ENCODE peak calls at places on chromosomes 2 and 18, in nine cellular contexts. L is SK-N-SH, Z is GM23248, X is hepatocyte, J is PC-3, E is GM23338, Y is OCI-LY7, T is HCT116, A is MM.1S. W is an unnamed sample. For H3K4me1, the result is how much of the 10 kb centered on the place peaks cover.

GRCh38 chr18:38534073-38534472 is 968.5 kb upstream of the CELF4 start:
- DNase-seq in Y (no peak), Z (no peak), A (no peak), J (no peak), L (no peak), T (no peak), X (no peak), E (no peak), W (no peak)

GRCh38 chr2:136209540-136210264 is 91.8 kb upstream of the CXCR4 start:
- DNase-seq in X (no peak), A (no peak), J (no peak), L (no peak), E (no peak), Z (no peak), Y (no peak), T (no peak), W (no peak)

GRCh38 chr18:75586576-75586975 is 159.1 kb upstream of the SMIM21 start:
- DNase-seq in L (no peak), E (no peak), X (no peak), J (no peak), A (no peak), Y (no peak), Z (no peak), T (no peak), W (no peak)

GRCh38 chr2:219736196-219736595 is 108.8 kb downstream of the SLC4A3 start:
- DNase-seq in Z (peak), Y (peak), T (peak), X (peak), A (peak), J (peak), E (peak), L (peak), W (peak)

GRCh38 chr2:213490087-213490486 is 205.8 kb downstream of the SPAG16 start:
- DNase-seq in Y (peak), E (peak), L (no peak), A (peak), T (no peak), X (peak), Z (no peak), J (peak), W (no peak)

GRCh38 chr2:129004485-129004884 is 685.8 kb upstream of the HS6ST1 start:
- DNase-seq in X (no peak), T (no peak), J (no peak), L (no peak), Z (no peak), Y (no peak), A (no peak), E (no peak), W (no peak)

GRCh38 chr2:96800061-96800761 is 15.9 kb upstream of the CNNM3 start:
- DNase-seq in T (no peak), J (no peak), E (no peak), L (peak), Z (no peak), Y (no peak), X (no peak), A (no peak), W (no peak)

GRCh38 chr2:9288681-9289338 is 82.2 kb downstream of the ASAP2 start:
- DNase-seq in E (peak), T (no peak), L (no peak), A (no peak), Z (peak), J (peak), X (no peak), Y (no peak), W (no peak)

GRCh38 chr18:79513381-79514081 is 117.8 kb downstream of the NFATC1 start:
- DNase-seq in Z (no peak), A (no peak), L (no peak), X (no peak), J (no peak), Y (no peak), E (no peak), T (no peak), W (no peak)

GRCh38 chr18:29892960-29893558 is 1149.5 kb downstream of the DSC3 start:
- DNase-seq in X (no peak), Z (peak), E (peak), Y (peak), J (peak), T (no peak), L (peak), A (peak), W (peak)

GRCh38 chr2:186523781-186524180 is 37.7 kb downstream of the ZC3H15 start:
- DNase-seq in E (no peak), Y (no peak), X (no peak), L (peak), Z (peak), T (no peak), A (no peak), J (no peak), W (no peak)

GRCh38 chr18:36830141-36830495 is 1.2 kb downstream of the KIAA1328 start:
- DNase-seq in Y (no peak), T (no peak), Z (no peak), J (no peak), A (no peak), L (no peak), E (no peak), X (no peak), W (no peak)

GRCh38 chr2:69762513-69763494 is 20.9 kb downstream of the ANXA4 start:
- DNase-seq in Y (no peak), T (no peak), L (no peak), E (no peak), A (no peak), J (peak), X (peak), Z (peak), W (no peak)

GRCh38 chr2:241818229-241818942 is 9.4 kb downstream of the NEU4 start:
- DNase-seq in X (no peak), A (no peak), Z (no peak), Y (no peak), T (no peak), E (no peak), J (no peak), L (no peak), W (no peak)

GRCh38 chr2:26039603-26040367 is 5.9 kb downstream of the RAB10 start:
- DNase-seq in A (no peak), J (no peak), L (no peak), Z (no peak), X (no peak), Y (no peak), E (no peak), T (no peak), W (no peak)

GRCh38 chr2:8304821-8305766 is 376.8 kb upstream of the ID2 start:
- DNase-seq in L (no peak), J (no peak), X (no peak), Y (no peak), Z (no peak), E (no peak), A (no peak), T (no peak), W (no peak)

GRCh38 chr2:60409207-60409871 is 144.1 kb downstream of the BCL11A start:
- DNase-seq in L (no peak), X (no peak), Z (no peak), T (no peak), J (peak), Y (no peak), A (no peak), E (no peak), W (no peak)

GRCh38 chr2:26706616-26707473 is 14.3 kb downstream of the KCNK3 start:
- DNase-seq in Y (no peak), E (no peak), T (no peak), Z (no peak), A (no peak), L (no peak), J (no peak), X (peak), W (peak)

GRCh38 chr2:219453691-219454131 is 19.1 kb downstream of the SPEG start:
- DNase-seq in J (peak), E (peak), X (peak), T (no peak), L (peak), Z (peak), Y (no peak), A (no peak), W (peak)

GRCh38 chr2:44869761-44870160 is 71.7 kb upstream of the SIX3 start:
- DNase-seq in Z (no peak), Y (no peak), L (no peak), E (no peak), X (no peak), A (no peak), T (no peak), J (no peak), W (no peak)

GRCh38 chr2:186423481-186423880 is 62.6 kb upstream of the ZC3H15 start:
- DNase-seq in E (no peak), X (no peak), A (no peak), Z (no peak), J (no peak), L (no peak), T (no peak), Y (no peak), W (no peak)

GRCh38 chr18:40976050-40976449 is 979.0 kb upstream of the PIK3C3 start:
- DNase-seq in J (no peak), Y (no peak), E (no peak), X (no peak), T (no peak), A (no peak), Z (no peak), L (no peak), W (no peak)

GRCh38 chr2:195251221-195251620 is 405.8 kb upstream of the SLC39A10 start:
- DNase-seq in J (no peak), L (no peak), E (no peak), Y (no peak), X (no peak), A (no peak), Z (no peak), T (no peak), W (no peak)

GRCh38 chr2:179861777-179862117 is 335 bp upstream of the ZNF385B start:
- DNase-seq in Y (peak), T (no peak), E (peak), L (no peak), X (peak), J (peak), Z (peak), A (peak), W (peak)

GRCh38 chr2:173148520-173148919 is 72.9 kb downstream of the MAP3K20 start:
- DNase-seq in L (no peak), T (no peak), A (no peak), Z (peak), J (peak), Y (no peak), X (no peak), E (no peak), W (no peak)

GRCh38 chr2:130190237-130190636 is 8.0 kb downstream of the TUBA3E start:
- DNase-seq in Z (no peak), A (no peak), T (no peak), L (no peak), Y (no peak), X (no peak), E (no peak), J (no peak), W (no peak)

GRCh38 chr2:148614332-148615049 is 30.1 kb upstream of the EPC2 start:
- DNase-seq in A (peak), Y (no peak), E (peak), T (peak), L (no peak), X (peak), Z (peak), J (peak), W (no peak)

GRCh38 chr2:8565399-8566154 is 116.3 kb upstream of the ID2 start:
- DNase-seq in A (no peak), T (no peak), X (no peak), Z (no peak), L (no peak), Y (no peak), E (no peak), J (no peak), W (no peak)

GRCh38 chr18:46621871-46622270 is 35.1 kb downstream of the LOXHD1 start:
- DNase-seq in A (no peak), Z (no peak), Y (no peak), X (no peak), T (no peak), J (no peak), E (no peak), L (no peak), W (no peak)

GRCh38 chr2:181235683-181236459 is 221.3 kb upstream of the ITGA4 start:
- DNase-seq in X (no peak), J (no peak), T (no peak), E (no peak), L (no peak), Z (no peak), Y (no peak), A (peak), W (no peak)

GRCh38 chr18:46070683-46071614 is 1.1 kb downstream of the PSTPIP2 start:
- DNase-seq in J (no peak), Z (no peak), Y (no peak), L (peak), A (no peak), E (peak), X (no peak), T (no peak), W (no peak)

GRCh38 chr2:140173790-140174189 is 1393.6 kb upstream of the NXPH2 start:
- DNase-seq in Z (no peak), L (no peak), J (no peak), A (no peak), Y (no peak), E (no peak), X (no peak), T (no peak), W (no peak)

GRCh38 chr2:20641123-20641985 is 9.5 kb downstream of the HS1BP3 start:
- DNase-seq in L (no peak), X (no peak), Z (peak), A (no peak), E (no peak), J (peak), T (no peak), Y (no peak), W (no peak)

GRCh38 chr2:106972782-106973181 is 86.8 kb upstream of the ST6GAL2 start:
- DNase-seq in E (no peak), L (no peak), A (no peak), Z (peak), Y (no peak), T (no peak), X (no peak), J (no peak), W (no peak)

GRCh38 chr18:67973916-67974315 is 457.4 kb upstream of the DSEL start:
- DNase-seq in A (no peak), E (no peak), J (no peak), L (peak), X (no peak), Z (no peak), Y (no peak), T (no peak), W (no peak)

GRCh38 chr2:84940088-84940470 is 30.9 kb upstream of the KCMF1 start:
- DNase-seq in Y (peak), T (no peak), E (peak), J (no peak), Z (no peak), X (no peak), L (no peak), A (peak), W (no peak)

GRCh38 chr2:145027073-145027459 is 507.1 kb upstream of the ZEB2 start:
- DNase-seq in Y (no peak), Z (peak), X (no peak), E (no peak), L (no peak), A (no peak), T (no peak), J (no peak), W (no peak)

GRCh38 chr2:234447189-234447588 is 49.7 kb downstream of the ARL4C start:
- DNase-seq in L (no peak), T (no peak), Y (no peak), Z (no peak), E (no peak), X (no peak), A (no peak), J (no peak), W (no peak)
- H3K4me1 ChIP-seq in L (under half), T (under half), Y (half or more), Z (under half), E (under half), X (under half), A (under half), J (under half), W (under half)

DNA sequence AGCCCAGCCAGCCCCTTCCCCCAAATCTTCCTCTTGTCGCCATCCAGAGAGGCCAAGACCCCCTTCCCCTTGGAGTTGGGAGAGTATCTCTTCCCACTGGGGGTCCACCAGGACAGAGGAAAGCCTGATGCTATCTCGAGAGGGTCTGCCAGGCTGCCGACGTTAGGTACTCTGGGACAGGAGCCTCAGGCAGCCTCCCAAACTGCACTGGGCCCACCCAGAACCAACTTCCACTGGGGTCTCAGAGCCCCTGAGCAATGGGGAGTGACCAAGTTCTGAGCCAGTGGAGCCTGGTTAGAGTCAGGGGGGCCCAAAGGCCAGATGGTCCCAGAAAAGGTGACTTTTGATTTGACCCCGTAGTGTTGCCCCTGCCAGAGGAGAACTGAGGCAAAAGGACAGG is 189.1 kb downstream of the INHBB start:
- DNase-seq in J (no peak), A (no peak), Y (no peak), X (no peak), T (no peak), E (no peak), Z (no peak), L (no peak), W (no peak)
- TF ChIP-seq EZH2phosphoT487 in J (no peak), A (no peak), Y (no peak), X (no peak), T (no peak), E (no peak), Z (no peak), L (no peak), W (no peak)

GRCh38 chr2:119252186-119253113 is 28.8 kb downstream of the STEAP3 start:
- DNase-seq in L (no peak), A (no peak), E (no peak), J (peak), Z (peak), Y (no peak), X (peak), T (peak), W (no peak)

GRCh38 chr2:119249855-119250775 is 26.5 kb downstream of the STEAP3 start:
- DNase-seq in X (no peak), T (no peak), Z (no peak), E (no peak), L (no peak), J (no peak), A (no peak), Y (no peak), W (no peak)

GRCh38 chr2:119253114-119253702 is 29.6 kb downstream of the STEAP3 start:
- DNase-seq in X (no peak), A (no peak), Z (peak), J (peak), T (peak), Y (no peak), E (no peak), L (no peak), W (no peak)

GRCh38 chr2:119250891-119251290 is 27.3 kb downstream of the STEAP3 start:
- DNase-seq in Y (no peak), L (no peak), E (no peak), A (no peak), J (no peak), X (no peak), Z (no peak), T (no peak), W (no peak)

GRCh38 chr2:119251652-119252051 is 28.0 kb downstream of the STEAP3 start:
- DNase-seq in L (no peak), Z (no peak), Y (no peak), J (no peak), X (no peak), T (no peak), A (no peak), E (no peak), W (no peak)
- H3K4me1 ChIP-seq in L (under half), Z (half or more), Y (under half), J (under half), X (under half), T (half or more), A (under half), E (under half), W (under half)

DNA sequence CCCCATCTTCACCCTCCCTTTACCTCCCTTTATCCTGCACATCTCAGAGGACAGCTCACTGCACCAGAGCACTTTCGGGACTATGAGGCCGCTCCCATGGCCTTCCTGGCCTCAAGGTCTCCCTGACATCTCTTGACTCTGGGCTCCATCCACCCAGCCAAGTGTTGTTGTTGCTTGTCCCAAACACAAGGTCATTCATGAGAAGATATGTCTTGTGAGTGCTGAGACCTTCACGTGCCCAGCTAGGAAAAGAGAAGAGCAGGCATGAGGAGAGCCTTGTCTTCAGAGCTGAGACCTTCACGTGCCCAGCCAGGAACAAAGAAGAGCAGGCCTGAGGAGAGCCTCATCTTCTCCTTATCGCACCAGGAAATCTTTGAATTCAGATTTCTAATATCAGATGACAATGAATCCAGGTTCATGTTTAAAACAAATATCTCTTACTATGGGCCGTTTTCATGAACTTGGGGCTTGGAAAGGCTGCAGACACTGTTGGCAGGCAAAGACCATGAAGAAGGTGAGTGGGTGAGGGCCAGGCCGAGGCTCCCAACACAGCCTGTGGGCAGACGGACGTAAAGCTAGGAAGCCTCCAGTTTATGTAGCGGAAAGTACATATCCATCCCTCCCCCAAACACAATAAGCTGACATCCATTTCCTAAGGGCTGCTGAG is 256.1 kb downstream of the NDUFA10 start:
- DNase-seq in J (no peak), E (no peak), A (no peak), Y (no peak), T (no peak), X (no peak), Z (no peak), L (no peak), W (no peak)
- TF ChIP-seq EZH2phosphoT487 in J (no peak), E (no peak), A (no peak), Y (no peak), T (no peak), X (no peak), Z (no peak), L (no peak), W (no peak)

DNA sequence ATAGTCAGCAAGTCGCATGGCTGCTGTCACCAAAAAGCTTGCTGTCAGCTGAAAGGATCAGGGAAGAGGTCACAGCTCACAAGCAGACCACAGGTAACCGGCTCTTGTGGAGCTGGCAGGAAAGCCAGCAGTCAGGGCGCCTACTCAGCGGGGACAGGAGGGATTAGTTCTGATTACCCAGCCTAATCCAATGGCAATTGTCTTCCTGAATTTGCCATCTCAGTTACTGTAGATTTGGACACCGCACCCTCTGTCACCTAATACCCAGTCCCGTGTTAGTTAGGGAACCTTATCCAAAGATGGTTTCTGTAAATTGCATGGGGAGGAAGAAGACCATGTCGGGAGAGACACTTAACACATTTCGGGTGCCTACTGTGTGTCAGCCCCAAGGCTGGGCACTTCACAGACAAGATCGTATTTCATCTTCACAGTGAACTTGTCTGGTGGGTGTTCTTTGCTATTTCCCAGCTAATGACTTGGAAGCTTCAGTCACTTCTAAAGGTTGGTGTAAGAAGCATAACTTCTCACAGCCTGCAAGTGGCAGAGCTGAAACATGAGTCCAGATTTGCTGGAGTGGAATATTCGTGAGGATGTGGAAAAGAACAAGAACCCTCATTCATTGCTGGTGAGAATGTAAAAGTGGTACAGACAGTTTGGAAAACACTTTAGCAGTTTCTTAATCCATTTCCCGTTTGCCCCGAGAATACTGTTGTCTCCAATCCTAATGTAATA is 9.9 kb downstream of the ALPK2 start:
- DNase-seq in T (no peak), A (no peak), L (no peak), J (no peak), Z (no peak), E (peak), Y (no peak), X (no peak), W (peak)
- H3K4me1 ChIP-seq in T (under half), A (under half), L (under half), J (under half), Z (under half), E (under half), Y (under half), X (under half), W (under half)

GRCh38 chr2:54605836-54606235 is 117.6 kb upstream of the EML6 start:
- DNase-seq in Y (no peak), Z (peak), E (no peak), A (no peak), L (no peak), T (no peak), X (no peak), J (no peak), W (no peak)

GRCh38 chr2:54609647-54610046 is 113.8 kb upstream of the EML6 start:
- DNase-seq in T (no peak), X (no peak), E (no peak), J (no peak), Y (no peak), A (no peak), Z (no peak), L (no peak), W (no peak)

GRCh38 chr2:54606393-54606973 is 117.0 kb upstream of the EML6 start:
- DNase-seq in J (no peak), Z (peak), L (no peak), T (no peak), A (no peak), Y (no peak), X (no peak), E (no peak), W (no peak)

GRCh38 chr2:54609241-54609640 is 114.2 kb upstream of the EML6 start:
- DNase-seq in T (no peak), Y (no peak), Z (no peak), E (no peak), L (no peak), J (no peak), X (no peak), A (no peak), W (no peak)

GRCh38 chr2:54608224-54608623 is 115.2 kb upstream of the EML6 start:
- DNase-seq in L (no peak), E (no peak), X (no peak), Y (no peak), A (no peak), T (no peak), J (no peak), Z (no peak), W (no peak)
- TF ChIP-seq EZH2phosphoT487 in L (no peak), E (no peak), X (no peak), Y (no peak), A (no peak), T (no peak), J (no peak), Z (no peak), W (no peak)